ENCODE peak calls at places on chromosome 17, in nine cellular contexts. One of them, this sample, is unnamed.

GRCh38 chr17:30344283-30345088 is 10.6 kb upstream of the TMIGD1 start:
- DNase-seq in tibial artery: no peak
- DNase-seq in choroid plexus epithelial cell: peak
- DNase-seq in heart left ventricle: peak
- DNase-seq in kidney epithelial cell: no peak
- DNase-seq in left ventricle myocardium inferior: peak
- DNase-seq in OCI-LY7: no peak
- DNase-seq in RWPE2: no peak
- DNase-seq in AG09309: no peak
- DNase-seq in this sample: peak

GRCh38 chr17:29587591-29587990 is 1.9 kb downstream of the GIT1 start:
- DNase-seq in tibial artery: no peak
- DNase-seq in choroid plexus epithelial cell: no peak
- DNase-seq in heart left ventricle: peak
- DNase-seq in kidney epithelial cell: no peak
- DNase-seq in left ventricle myocardium inferior: no peak
- DNase-seq in OCI-LY7: no peak
- DNase-seq in RWPE2: no peak
- DNase-seq in AG09309: no peak
- DNase-seq in this sample: no peak

GRCh38 chr17:81812571-81813370 is 8.8 kb downstream of the GCGR start:
- DNase-seq in tibial artery: no peak
- DNase-seq in choroid plexus epithelial cell: no peak
- DNase-seq in heart left ventricle: no peak
- DNase-seq in kidney epithelial cell: no peak
- DNase-seq in left ventricle myocardium inferior: no peak
- DNase-seq in OCI-LY7: no peak
- DNase-seq in RWPE2: peak
- DNase-seq in AG09309: no peak
- DNase-seq in this sample: no peak

GRCh38 chr17:2990396-2990795 is 73.0 kb downstream of the OR1D5 start:
- DNase-seq in tibial artery: no peak
- DNase-seq in choroid plexus epithelial cell: no peak
- DNase-seq in heart left ventricle: no peak
- DNase-seq in kidney epithelial cell: no peak
- DNase-seq in left ventricle myocardium inferior: no peak
- DNase-seq in OCI-LY7: no peak
- DNase-seq in RWPE2: no peak
- DNase-seq in AG09309: no peak
- DNase-seq in this sample: no peak

GRCh38 chr17:61353615-61354014 is 46.0 kb upstream of the TBX2 start:
- DNase-seq in tibial artery: no peak
- DNase-seq in choroid plexus epithelial cell: no peak
- DNase-seq in heart left ventricle: no peak
- DNase-seq in kidney epithelial cell: no peak
- DNase-seq in left ventricle myocardium inferior: no peak
- DNase-seq in OCI-LY7: no peak
- DNase-seq in RWPE2: no peak
- DNase-seq in AG09309: no peak
- DNase-seq in this sample: no peak

GRCh38 chr17:4715071-4715749 is 4.8 kb downstream of the ARRB2 start:
- DNase-seq in tibial artery: no peak
- DNase-seq in choroid plexus epithelial cell: no peak
- DNase-seq in heart left ventricle: no peak
- DNase-seq in kidney epithelial cell: no peak
- DNase-seq in left ventricle myocardium inferior: no peak
- DNase-seq in OCI-LY7: no peak
- DNase-seq in RWPE2: no peak
- DNase-seq in AG09309: no peak
- DNase-seq in this sample: peak

GRCh38 chr17:44123356-44124117 is at the start of gene HDAC5:
- DNase-seq in tibial artery: peak
- DNase-seq in choroid plexus epithelial cell: peak
- DNase-seq in heart left ventricle: peak
- DNase-seq in kidney epithelial cell: peak
- DNase-seq in left ventricle myocardium inferior: peak
- DNase-seq in OCI-LY7: peak
- DNase-seq in RWPE2: peak
- DNase-seq in AG09309: peak
- DNase-seq in this sample: peak

GRCh38 chr17:36881323-36881722 is 56.0 kb upstream of the LHX1 start:
- DNase-seq in tibial artery: no peak
- DNase-seq in choroid plexus epithelial cell: no peak
- DNase-seq in heart left ventricle: no peak
- DNase-seq in kidney epithelial cell: no peak
- DNase-seq in left ventricle myocardium inferior: no peak
- DNase-seq in OCI-LY7: no peak
- DNase-seq in RWPE2: no peak
- DNase-seq in AG09309: no peak
- DNase-seq in this sample: no peak

GRCh38 chr17:15469260-15469659 is 1.8 kb upstream of the CDRT4 start:
- DNase-seq in tibial artery: no peak
- DNase-seq in choroid plexus epithelial cell: peak
- DNase-seq in heart left ventricle: peak
- DNase-seq in kidney epithelial cell: no peak
- DNase-seq in left ventricle myocardium inferior: peak
- DNase-seq in OCI-LY7: no peak
- DNase-seq in RWPE2: no peak
- DNase-seq in AG09309: no peak
- DNase-seq in this sample: no peak

GRCh38 chr17:40451420-40451819 is 8.2 kb downstream of the IGFBP4 start:
- DNase-seq in tibial artery: peak
- DNase-seq in choroid plexus epithelial cell: peak
- DNase-seq in heart left ventricle: peak
- DNase-seq in kidney epithelial cell: no peak
- DNase-seq in left ventricle myocardium inferior: peak
- DNase-seq in OCI-LY7: no peak
- DNase-seq in RWPE2: no peak
- DNase-seq in AG09309: peak
- DNase-seq in this sample: no peak
- H3K4me3 ChIP-seq in tibial artery: no peak
- H3K4me3 ChIP-seq in choroid plexus epithelial cell: no peak
- H3K4me3 ChIP-seq in heart left ventricle: no peak
- H3K4me3 ChIP-seq in kidney epithelial cell: no peak
- H3K4me3 ChIP-seq in left ventricle myocardium inferior: peak
- H3K4me3 ChIP-seq in OCI-LY7: no peak
- H3K4me3 ChIP-seq in RWPE2: no peak
- H3K4me3 ChIP-seq in AG09309: no peak
- H3K4me3 ChIP-seq in this sample: no peak

DNA sequence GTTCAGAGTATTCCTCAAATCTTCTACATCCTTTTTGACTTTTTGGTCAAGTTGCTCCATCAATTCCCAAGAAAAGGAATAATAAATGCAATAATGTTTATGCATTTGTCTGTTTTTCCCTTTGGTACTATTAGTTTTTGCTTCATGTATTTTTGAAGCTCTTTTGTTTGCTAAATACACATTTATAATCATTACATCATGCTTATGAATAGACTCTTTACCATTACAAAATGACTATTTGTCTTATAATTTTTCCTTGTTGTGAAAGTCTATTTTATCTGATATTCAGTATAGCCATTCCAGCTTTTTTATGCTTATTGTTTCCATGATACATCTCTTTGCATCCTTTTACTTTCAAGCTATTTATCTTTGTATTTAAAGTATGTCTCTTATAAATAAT is 41.2 kb downstream of the CEP112 start:
- DNase-seq in tibial artery: no peak
- DNase-seq in choroid plexus epithelial cell: no peak
- DNase-seq in heart left ventricle: no peak
- DNase-seq in kidney epithelial cell: no peak
- DNase-seq in left ventricle myocardium inferior: no peak
- DNase-seq in OCI-LY7: no peak
- DNase-seq in RWPE2: no peak
- DNase-seq in AG09309: no peak
- DNase-seq in this sample: no peak
- TF ChIP-seq CTCF in tibial artery: no peak
- TF ChIP-seq CTCF in choroid plexus epithelial cell: no peak
- TF ChIP-seq CTCF in heart left ventricle: no peak
- TF ChIP-seq CTCF in kidney epithelial cell: no peak
- TF ChIP-seq CTCF in left ventricle myocardium inferior: no peak
- TF ChIP-seq CTCF in OCI-LY7: no peak
- TF ChIP-seq CTCF in RWPE2: no peak
- TF ChIP-seq CTCF in AG09309: no peak
- TF ChIP-seq CTCF in this sample: no peak

DNA sequence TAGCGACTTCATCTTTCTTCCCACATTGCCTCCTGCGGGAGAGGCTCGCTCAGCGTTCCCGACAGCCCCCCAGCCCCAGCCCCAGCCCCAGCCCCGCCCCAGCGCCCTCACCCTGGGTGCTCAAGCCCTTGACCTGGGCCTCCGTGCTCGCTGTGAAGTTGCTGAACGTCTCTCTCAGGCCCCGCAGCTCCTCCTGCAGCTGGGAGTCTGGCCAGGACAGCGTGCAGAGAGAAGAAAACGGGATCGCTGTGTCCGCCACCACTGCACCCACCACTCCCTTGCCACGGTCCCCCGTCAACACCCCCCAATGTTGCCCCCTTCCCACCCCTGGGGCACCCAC is 2.3 kb downstream of the ASGR1 start:
- DNase-seq in tibial artery: no peak
- DNase-seq in choroid plexus epithelial cell: peak
- DNase-seq in heart left ventricle: no peak
- DNase-seq in kidney epithelial cell: no peak
- DNase-seq in left ventricle myocardium inferior: no peak
- DNase-seq in OCI-LY7: no peak
- DNase-seq in RWPE2: no peak
- DNase-seq in AG09309: no peak
- DNase-seq in this sample: no peak
- H3K4me3 ChIP-seq in tibial artery: no peak
- H3K4me3 ChIP-seq in choroid plexus epithelial cell: peak
- H3K4me3 ChIP-seq in heart left ventricle: no peak
- H3K4me3 ChIP-seq in kidney epithelial cell: peak
- H3K4me3 ChIP-seq in left ventricle myocardium inferior: peak
- H3K4me3 ChIP-seq in OCI-LY7: no peak
- H3K4me3 ChIP-seq in RWPE2: no peak
- H3K4me3 ChIP-seq in AG09309: peak
- H3K4me3 ChIP-seq in this sample: no peak

GRCh38 chr17:79183221-79184158 is 108.9 kb downstream of the ENGASE start:
- DNase-seq in tibial artery: no peak
- DNase-seq in choroid plexus epithelial cell: peak
- DNase-seq in heart left ventricle: no peak
- DNase-seq in kidney epithelial cell: no peak
- DNase-seq in left ventricle myocardium inferior: no peak
- DNase-seq in OCI-LY7: no peak
- DNase-seq in RWPE2: no peak
- DNase-seq in AG09309: no peak
- DNase-seq in this sample: no peak
- TF ChIP-seq CTCF in tibial artery: no peak
- TF ChIP-seq CTCF in choroid plexus epithelial cell: no peak
- TF ChIP-seq CTCF in heart left ventricle: no peak
- TF ChIP-seq CTCF in kidney epithelial cell: no peak
- TF ChIP-seq CTCF in left ventricle myocardium inferior: no peak
- TF ChIP-seq CTCF in OCI-LY7: no peak
- TF ChIP-seq CTCF in RWPE2: no peak
- TF ChIP-seq CTCF in AG09309: no peak
- TF ChIP-seq CTCF in this sample: no peak

GRCh38 chr17:76515291-76515949 is 14.2 kb upstream of the RHBDF2 start:
- DNase-seq in tibial artery: peak
- DNase-seq in choroid plexus epithelial cell: peak
- DNase-seq in heart left ventricle: peak
- DNase-seq in kidney epithelial cell: peak
- DNase-seq in left ventricle myocardium inferior: peak
- DNase-seq in OCI-LY7: no peak
- DNase-seq in RWPE2: no peak
- DNase-seq in AG09309: peak
- DNase-seq in this sample: peak
- H3K4me3 ChIP-seq in tibial artery: peak
- H3K4me3 ChIP-seq in choroid plexus epithelial cell: peak
- H3K4me3 ChIP-seq in heart left ventricle: no peak
- H3K4me3 ChIP-seq in kidney epithelial cell: no peak
- H3K4me3 ChIP-seq in left ventricle myocardium inferior: peak
- H3K4me3 ChIP-seq in OCI-LY7: no peak
- H3K4me3 ChIP-seq in RWPE2: no peak
- H3K4me3 ChIP-seq in AG09309: peak
- H3K4me3 ChIP-seq in this sample: no peak

DNA sequence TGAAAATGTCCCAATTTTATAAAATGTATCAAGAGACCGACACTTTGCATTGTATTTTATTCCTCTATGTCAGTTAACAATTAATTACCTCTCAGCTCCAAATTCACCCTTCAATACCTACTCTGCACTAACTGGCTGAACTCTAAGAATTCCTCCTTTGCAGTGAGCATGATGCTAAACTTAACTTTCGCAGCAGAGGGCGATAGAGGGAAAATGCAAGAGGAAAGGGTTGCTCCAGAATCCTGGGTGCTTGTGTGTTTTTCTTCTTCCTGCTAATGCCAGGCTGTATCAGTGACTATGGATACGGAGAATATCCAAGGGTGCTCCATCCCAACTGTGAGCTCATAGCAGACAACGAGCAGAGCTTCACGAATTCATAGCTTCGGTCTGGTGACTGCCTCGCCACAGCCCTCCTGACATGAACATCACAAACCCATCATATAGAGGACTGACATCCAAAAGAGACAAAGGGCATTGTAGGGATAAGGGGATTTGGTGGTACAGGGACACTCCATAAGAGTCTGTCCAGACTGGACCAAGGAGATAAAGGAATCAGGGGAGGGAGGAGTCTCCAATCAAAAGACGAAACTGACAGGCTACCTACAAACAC is 172.9 kb downstream of the STX8 start:
- DNase-seq in tibial artery: no peak
- DNase-seq in choroid plexus epithelial cell: peak
- DNase-seq in heart left ventricle: no peak
- DNase-seq in kidney epithelial cell: no peak
- DNase-seq in left ventricle myocardium inferior: no peak
- DNase-seq in OCI-LY7: peak
- DNase-seq in RWPE2: no peak
- DNase-seq in AG09309: no peak
- DNase-seq in this sample: no peak
- TF ChIP-seq CTCF in tibial artery: no peak
- TF ChIP-seq CTCF in choroid plexus epithelial cell: peak
- TF ChIP-seq CTCF in heart left ventricle: peak
- TF ChIP-seq CTCF in kidney epithelial cell: peak
- TF ChIP-seq CTCF in left ventricle myocardium inferior: peak
- TF ChIP-seq CTCF in OCI-LY7: peak
- TF ChIP-seq CTCF in RWPE2: peak
- TF ChIP-seq CTCF in AG09309: peak
- TF ChIP-seq CTCF in this sample: peak

GRCh38 chr17:77274137-77274829 is 133.5 kb downstream of the SEC14L1 start:
- DNase-seq in tibial artery: no peak
- DNase-seq in choroid plexus epithelial cell: no peak
- DNase-seq in heart left ventricle: no peak
- DNase-seq in kidney epithelial cell: no peak
- DNase-seq in left ventricle myocardium inferior: no peak
- DNase-seq in OCI-LY7: no peak
- DNase-seq in RWPE2: no peak
- DNase-seq in AG09309: no peak
- DNase-seq in this sample: no peak
- H3K4me3 ChIP-seq in tibial artery: no peak
- H3K4me3 ChIP-seq in choroid plexus epithelial cell: no peak
- H3K4me3 ChIP-seq in heart left ventricle: no peak
- H3K4me3 ChIP-seq in kidney epithelial cell: no peak
- H3K4me3 ChIP-seq in left ventricle myocardium inferior: no peak
- H3K4me3 ChIP-seq in OCI-LY7: no peak
- H3K4me3 ChIP-seq in RWPE2: no peak
- H3K4me3 ChIP-seq in AG09309: no peak
- H3K4me3 ChIP-seq in this sample: no peak